ENCODE peak calls at places on chromosomes 5 and 9, in six cellular contexts. One of them, this sample, is unnamed.
A peak's percentile ranks its signal among the peaks of the same experiment; 100 is the strongest.

GRCh38 chr9:126084696-126085095 is 241.9 kb upstream of the MVB12B start:
- DNase-seq in astrocyte of the hippocampus: no peak
- DNase-seq in naive thymus-derived CD8-positive, alpha-beta T cell: no peak
- DNase-seq in WERI-Rb-1: no peak
- DNase-seq in fibroblast of villous mesenchyme: no peak
- DNase-seq in GM12864: no peak
- DNase-seq in this sample: no peak

GRCh38 chr5:138944527-138945322 is 69.6 kb upstream of the LRRTM2 start:
- DNase-seq in astrocyte of the hippocampus: peak; percentile 73
- DNase-seq in naive thymus-derived CD8-positive, alpha-beta T cell: no peak
- DNase-seq in WERI-Rb-1: no peak
- DNase-seq in fibroblast of villous mesenchyme: no peak
- DNase-seq in GM12864: no peak
- DNase-seq in this sample: no peak

GRCh38 chr5:81506900-81507588 is 113.1 kb upstream of the ACOT12 start:
- DNase-seq in astrocyte of the hippocampus: peak; percentile 86
- DNase-seq in naive thymus-derived CD8-positive, alpha-beta T cell: peak; percentile 10
- DNase-seq in WERI-Rb-1: peak; percentile 59
- DNase-seq in fibroblast of villous mesenchyme: peak; percentile 90
- DNase-seq in GM12864: peak; percentile 80
- DNase-seq in this sample: peak; percentile 79

GRCh38 chr9:111833941-111834340 is 39.2 kb upstream of the SHOC1 start:
- DNase-seq in astrocyte of the hippocampus: no peak
- DNase-seq in naive thymus-derived CD8-positive, alpha-beta T cell: no peak
- DNase-seq in WERI-Rb-1: no peak
- DNase-seq in fibroblast of villous mesenchyme: peak; percentile 76
- DNase-seq in GM12864: no peak
- DNase-seq in this sample: no peak

GRCh38 chr9:86734762-86735161 is 212.5 kb downstream of the GAS1 start:
- DNase-seq in astrocyte of the hippocampus: no peak
- DNase-seq in naive thymus-derived CD8-positive, alpha-beta T cell: no peak
- DNase-seq in WERI-Rb-1: no peak
- DNase-seq in fibroblast of villous mesenchyme: peak; percentile 36
- DNase-seq in GM12864: no peak
- DNase-seq in this sample: no peak

GRCh38 chr9:73609381-73609780 is 457.7 kb downstream of the ANXA1 start:
- DNase-seq in astrocyte of the hippocampus: no peak
- DNase-seq in naive thymus-derived CD8-positive, alpha-beta T cell: no peak
- DNase-seq in WERI-Rb-1: no peak
- DNase-seq in fibroblast of villous mesenchyme: no peak
- DNase-seq in GM12864: no peak
- DNase-seq in this sample: no peak

GRCh38 chr5:25415970-25416369 is 771.2 kb upstream of the CDH10 start:
- DNase-seq in astrocyte of the hippocampus: no peak
- DNase-seq in naive thymus-derived CD8-positive, alpha-beta T cell: no peak
- DNase-seq in WERI-Rb-1: no peak
- DNase-seq in fibroblast of villous mesenchyme: no peak
- DNase-seq in GM12864: no peak
- DNase-seq in this sample: no peak

GRCh38 chr5:68071243-68071642 is 144.3 kb upstream of the PIK3R1 start:
- DNase-seq in astrocyte of the hippocampus: no peak
- DNase-seq in naive thymus-derived CD8-positive, alpha-beta T cell: no peak
- DNase-seq in WERI-Rb-1: no peak
- DNase-seq in fibroblast of villous mesenchyme: no peak
- DNase-seq in GM12864: no peak
- DNase-seq in this sample: no peak

GRCh38 chr9:94259077-94259847 is at the start of gene ZNF169:
- DNase-seq in astrocyte of the hippocampus: peak; percentile 95
- DNase-seq in naive thymus-derived CD8-positive, alpha-beta T cell: peak; percentile 83
- DNase-seq in WERI-Rb-1: peak; percentile 91
- DNase-seq in fibroblast of villous mesenchyme: peak; percentile 83
- DNase-seq in GM12864: peak; percentile 57
- DNase-seq in this sample: peak; percentile 59

GRCh38 chr5:54991446-54991845 is 6.1 kb upstream of the ESM1 start:
- DNase-seq in astrocyte of the hippocampus: no peak
- DNase-seq in naive thymus-derived CD8-positive, alpha-beta T cell: no peak
- DNase-seq in WERI-Rb-1: no peak
- DNase-seq in fibroblast of villous mesenchyme: no peak
- DNase-seq in GM12864: no peak
- DNase-seq in this sample: no peak

GRCh38 chr5:177297922-177298321 is 5.6 kb downstream of the RAB24 start:
- DNase-seq in astrocyte of the hippocampus: no peak
- DNase-seq in naive thymus-derived CD8-positive, alpha-beta T cell: no peak
- DNase-seq in WERI-Rb-1: no peak
- DNase-seq in fibroblast of villous mesenchyme: no peak
- DNase-seq in GM12864: no peak
- DNase-seq in this sample: no peak

GRCh38 chr9:36787709-36788108 is 215.0 kb downstream of the MELK start:
- DNase-seq in astrocyte of the hippocampus: no peak
- DNase-seq in naive thymus-derived CD8-positive, alpha-beta T cell: no peak
- DNase-seq in WERI-Rb-1: no peak
- DNase-seq in fibroblast of villous mesenchyme: no peak
- DNase-seq in GM12864: no peak
- DNase-seq in this sample: no peak

GRCh38 chr5:76689321-76690026 is 26.5 kb upstream of the F2R start:
- DNase-seq in astrocyte of the hippocampus: peak; percentile 80
- DNase-seq in naive thymus-derived CD8-positive, alpha-beta T cell: no peak
- DNase-seq in WERI-Rb-1: no peak
- DNase-seq in fibroblast of villous mesenchyme: peak; percentile 91
- DNase-seq in GM12864: no peak
- DNase-seq in this sample: no peak

GRCh38 chr5:5420251-5420650 is 2.2 kb upstream of the ICE1 start:
- DNase-seq in astrocyte of the hippocampus: no peak
- DNase-seq in naive thymus-derived CD8-positive, alpha-beta T cell: no peak
- DNase-seq in WERI-Rb-1: no peak
- DNase-seq in fibroblast of villous mesenchyme: no peak
- DNase-seq in GM12864: no peak
- DNase-seq in this sample: no peak

GRCh38 chr5:150781706-150782614 is 3.4 kb downstream of the SMIM3 start:
- DNase-seq in astrocyte of the hippocampus: peak; percentile 86
- DNase-seq in naive thymus-derived CD8-positive, alpha-beta T cell: no peak
- DNase-seq in WERI-Rb-1: no peak
- DNase-seq in fibroblast of villous mesenchyme: peak; percentile 99
- DNase-seq in GM12864: no peak
- DNase-seq in this sample: no peak

GRCh38 chr5:1385395-1386273 is 40.7 kb upstream of the CLPTM1L start:
- DNase-seq in astrocyte of the hippocampus: peak; percentile 64
- DNase-seq in naive thymus-derived CD8-positive, alpha-beta T cell: peak; percentile 77
- DNase-seq in WERI-Rb-1: peak; percentile 93
- DNase-seq in fibroblast of villous mesenchyme: peak; percentile 39
- DNase-seq in GM12864: no peak
- DNase-seq in this sample: peak; percentile 89

GRCh38 chr5:135833961-135834638 is 363 bp upstream of the SLC25A48 start:
- DNase-seq in astrocyte of the hippocampus: no peak
- DNase-seq in naive thymus-derived CD8-positive, alpha-beta T cell: no peak
- DNase-seq in WERI-Rb-1: no peak
- DNase-seq in fibroblast of villous mesenchyme: peak; percentile 21
- DNase-seq in GM12864: no peak
- DNase-seq in this sample: no peak

GRCh38 chr5:163434410-163434866 is 3.0 kb upstream of the CCNG1 start:
- DNase-seq in astrocyte of the hippocampus: peak; percentile 82
- DNase-seq in naive thymus-derived CD8-positive, alpha-beta T cell: no peak
- DNase-seq in WERI-Rb-1: no peak
- DNase-seq in fibroblast of villous mesenchyme: peak; percentile 11
- DNase-seq in GM12864: no peak
- DNase-seq in this sample: no peak

GRCh38 chr5:88743231-88743879 is 139.6 kb downstream of the MEF2C start:
- DNase-seq in astrocyte of the hippocampus: no peak
- DNase-seq in naive thymus-derived CD8-positive, alpha-beta T cell: no peak
- DNase-seq in WERI-Rb-1: no peak
- DNase-seq in fibroblast of villous mesenchyme: peak; percentile 8
- DNase-seq in GM12864: no peak
- DNase-seq in this sample: no peak

GRCh38 chr5:71973563-71973962 is 133.7 kb upstream of the MAP1B start:
- DNase-seq in astrocyte of the hippocampus: no peak
- DNase-seq in naive thymus-derived CD8-positive, alpha-beta T cell: no peak
- DNase-seq in WERI-Rb-1: no peak
- DNase-seq in fibroblast of villous mesenchyme: no peak
- DNase-seq in GM12864: no peak
- DNase-seq in this sample: peak; percentile 23

GRCh38 chr5:32090755-32091128 is 83.4 kb downstream of the GOLPH3 start:
- DNase-seq in astrocyte of the hippocampus: no peak
- DNase-seq in naive thymus-derived CD8-positive, alpha-beta T cell: no peak
- DNase-seq in WERI-Rb-1: no peak
- DNase-seq in fibroblast of villous mesenchyme: no peak
- DNase-seq in GM12864: no peak
- DNase-seq in this sample: no peak

GRCh38 chr9:34549407-34549732 is 26.6 kb upstream of the ENHO start:
- DNase-seq in astrocyte of the hippocampus: no peak
- DNase-seq in naive thymus-derived CD8-positive, alpha-beta T cell: no peak
- DNase-seq in WERI-Rb-1: no peak
- DNase-seq in fibroblast of villous mesenchyme: no peak
- DNase-seq in GM12864: no peak
- DNase-seq in this sample: no peak

GRCh38 chr9:137116027-137116507 is 1.5 kb upstream of the DPP7 start:
- DNase-seq in astrocyte of the hippocampus: peak; percentile 24
- DNase-seq in naive thymus-derived CD8-positive, alpha-beta T cell: no peak
- DNase-seq in WERI-Rb-1: no peak
- DNase-seq in fibroblast of villous mesenchyme: peak; percentile 8
- DNase-seq in GM12864: no peak
- DNase-seq in this sample: no peak

GRCh38 chr9:6198251-6198650 is 17.4 kb upstream of the IL33 start:
- DNase-seq in astrocyte of the hippocampus: no peak
- DNase-seq in naive thymus-derived CD8-positive, alpha-beta T cell: no peak
- DNase-seq in WERI-Rb-1: no peak
- DNase-seq in fibroblast of villous mesenchyme: peak; percentile 24
- DNase-seq in GM12864: no peak
- DNase-seq in this sample: no peak

GRCh38 chr5:88045931-88046461 is 222.6 kb downstream of the TMEM161B start:
- DNase-seq in astrocyte of the hippocampus: peak; percentile 54
- DNase-seq in naive thymus-derived CD8-positive, alpha-beta T cell: no peak
- DNase-seq in WERI-Rb-1: no peak
- DNase-seq in fibroblast of villous mesenchyme: no peak
- DNase-seq in GM12864: no peak
- DNase-seq in this sample: no peak

GRCh38 chr9:134188421-134189166 is 24.2 kb upstream of the RNU6ATAC start:
- DNase-seq in astrocyte of the hippocampus: peak; percentile 48
- DNase-seq in naive thymus-derived CD8-positive, alpha-beta T cell: no peak
- DNase-seq in WERI-Rb-1: peak; percentile 93
- DNase-seq in fibroblast of villous mesenchyme: no peak
- DNase-seq in GM12864: no peak
- DNase-seq in this sample: no peak

GRCh38 chr9:137592767-137593166 is 2.5 kb upstream of the ZMYND19 start:
- DNase-seq in astrocyte of the hippocampus: no peak
- DNase-seq in naive thymus-derived CD8-positive, alpha-beta T cell: no peak
- DNase-seq in WERI-Rb-1: no peak
- DNase-seq in fibroblast of villous mesenchyme: no peak
- DNase-seq in GM12864: no peak
- DNase-seq in this sample: no peak